ENCODE peak calls at places on chromosome 9, in nine cellular contexts. P is heart left ventricle; R is NT2/D1; A is tibial artery; O is DND-41; Z is CD4-positive, CD25-positive, alpha-beta regulatory T cell; B is breast epithelium; J is GM23248; H is A549. L is an unnamed sample. For H3K4me1, the result is how much of the 10 kb centered on the place peaks cover.

GRCh38 chr9:101027733-101028345 is 688 bp upstream of the PLPPR1 start:
- DNase-seq in P (no peak), R (no peak), A (no peak), O (no peak), Z (no peak), B (no peak), J (no peak), H (no peak), L (no peak)

GRCh38 chr9:115733318-115733717 is 420.3 kb upstream of the PAPPA start:
- DNase-seq in P (no peak), R (no peak), A (no peak), O (no peak), Z (no peak), B (no peak), J (peak), H (no peak), L (no peak)

GRCh38 chr9:74496819-74497749 is at the start of gene RORB:
- DNase-seq in P (peak), R (peak), A (peak), O (peak), Z (no peak), B (no peak), J (peak), H (peak), L (no peak)

GRCh38 chr9:117101003-117101402 is 313.9 kb downstream of the ASTN2 start:
- DNase-seq in P (no peak), R (no peak), A (no peak), O (no peak), Z (no peak), B (no peak), J (no peak), H (no peak), L (no peak)

GRCh38 chr9:136848393-136849037 is 694 bp upstream of the PHPT1 start:
- DNase-seq in P (no peak), R (peak), A (peak), O (no peak), Z (no peak), B (no peak), J (peak), H (peak), L (no peak)

GRCh38 chr9:130835441-130836298 is 616 bp downstream of the ABL1 start:
- DNase-seq in P (peak), R (no peak), A (no peak), O (peak), Z (no peak), B (no peak), J (peak), H (peak), L (no peak)

GRCh38 chr9:15104826-15105420 is 194.7 kb upstream of the FREM1 start:
- DNase-seq in P (peak), R (peak), A (no peak), O (peak), Z (peak), B (no peak), J (peak), H (peak), L (peak)

GRCh38 chr9:131651599-131651998 is 88.3 kb downstream of the RAPGEF1 start:
- DNase-seq in P (no peak), R (no peak), A (no peak), O (no peak), Z (no peak), B (no peak), J (peak), H (no peak), L (no peak)

GRCh38 chr9:126528111-126528510 is 85.6 kb upstream of the LMX1B start:
- DNase-seq in P (no peak), R (no peak), A (no peak), O (no peak), Z (no peak), B (no peak), J (no peak), H (no peak), L (no peak)

GRCh38 chr9:135939351-135940265 is 21.6 kb downstream of the UBAC1 start:
- DNase-seq in P (no peak), R (no peak), A (no peak), O (peak), Z (peak), B (no peak), J (no peak), H (no peak), L (no peak)

GRCh38 chr9:128190516-128191405 is 611 bp downstream of the CIZ1 start:
- DNase-seq in P (no peak), R (no peak), A (no peak), O (peak), Z (no peak), B (no peak), J (peak), H (no peak), L (no peak)

GRCh38 chr9:4491621-4491975 is 1.3 kb downstream of the SLC1A1 start:
- DNase-seq in P (no peak), R (peak), A (no peak), O (no peak), Z (no peak), B (no peak), J (no peak), H (no peak), L (no peak)

GRCh38 chr9:113593682-113594281 is 130.3 kb downstream of the RGS3 start:
- DNase-seq in P (peak), R (peak), A (peak), O (no peak), Z (no peak), B (peak), J (peak), H (peak), L (peak)

GRCh38 chr9:132910376-132910775 is 31.7 kb downstream of the SPACA9 start:
- DNase-seq in P (no peak), R (no peak), A (no peak), O (no peak), Z (no peak), B (no peak), J (no peak), H (no peak), L (no peak)

GRCh38 chr9:122078557-122078956 is 14.6 kb downstream of the TTLL11 start:
- DNase-seq in P (no peak), R (no peak), A (no peak), O (no peak), Z (no peak), B (no peak), J (no peak), H (no peak), L (no peak)

GRCh38 chr9:88544245-88544644 is 9.3 kb downstream of the NXNL2 start:
- DNase-seq in P (peak), R (no peak), A (no peak), O (no peak), Z (no peak), B (no peak), J (no peak), H (peak), L (no peak)

GRCh38 chr9:98909935-98910334 is 33.8 kb upstream of the COL15A1 start:
- DNase-seq in P (no peak), R (no peak), A (no peak), O (no peak), Z (no peak), B (no peak), J (no peak), H (no peak), L (no peak)

GRCh38 chr9:126676685-126677143 is 63.0 kb downstream of the LMX1B start:
- DNase-seq in P (no peak), R (peak), A (no peak), O (no peak), Z (no peak), B (peak), J (no peak), H (no peak), L (no peak)

GRCh38 chr9:87725900-87726709 is at the start of gene CTSL:
- DNase-seq in P (peak), R (peak), A (peak), O (no peak), Z (peak), B (peak), J (peak), H (peak), L (peak)

GRCh38 chr9:84271004-84271886 is 69.3 kb downstream of the SLC28A3 start:
- DNase-seq in P (peak), R (peak), A (peak), O (no peak), Z (no peak), B (no peak), J (peak), H (no peak), L (no peak)

GRCh38 chr9:2623046-2623865 is 1.7 kb downstream of the VLDLR start:
- DNase-seq in P (peak), R (no peak), A (peak), O (peak), Z (no peak), B (peak), J (peak), H (peak), L (no peak)

GRCh38 chr9:5438301-5439162 is 807 bp upstream of the PLGRKT start:
- DNase-seq in P (no peak), R (no peak), A (no peak), O (no peak), Z (peak), B (no peak), J (peak), H (peak), L (no peak)

GRCh38 chr9:115883467-115884329 is 269.9 kb upstream of the PAPPA start:
- DNase-seq in P (no peak), R (peak), A (no peak), O (no peak), Z (no peak), B (peak), J (peak), H (peak), L (peak)

GRCh38 chr9:3074247-3074646 is 230.4 kb upstream of the PUM3 start:
- DNase-seq in P (no peak), R (no peak), A (no peak), O (no peak), Z (no peak), B (no peak), J (no peak), H (peak), L (no peak)

GRCh38 chr9:98596486-98596885 is 112.2 kb downstream of the GABBR2 start:
- DNase-seq in P (no peak), R (no peak), A (no peak), O (no peak), Z (no peak), B (no peak), J (no peak), H (no peak), L (no peak)

GRCh38 chr9:6413365-6414263 is 615 bp downstream of the UHRF2 start:
- DNase-seq in P (no peak), R (no peak), A (peak), O (peak), Z (peak), B (no peak), J (peak), H (peak), L (no peak)

GRCh38 chr9:129716091-129716490 is 36.8 kb downstream of the PTGES start:
- DNase-seq in P (no peak), R (no peak), A (no peak), O (no peak), Z (no peak), B (no peak), J (peak), H (no peak), L (no peak)
- H3K4me1 ChIP-seq in P (under half), R (under half), A (under half), O (under half), Z (under half), B (under half), J (half or more), H (under half), L (under half)

DNA sequence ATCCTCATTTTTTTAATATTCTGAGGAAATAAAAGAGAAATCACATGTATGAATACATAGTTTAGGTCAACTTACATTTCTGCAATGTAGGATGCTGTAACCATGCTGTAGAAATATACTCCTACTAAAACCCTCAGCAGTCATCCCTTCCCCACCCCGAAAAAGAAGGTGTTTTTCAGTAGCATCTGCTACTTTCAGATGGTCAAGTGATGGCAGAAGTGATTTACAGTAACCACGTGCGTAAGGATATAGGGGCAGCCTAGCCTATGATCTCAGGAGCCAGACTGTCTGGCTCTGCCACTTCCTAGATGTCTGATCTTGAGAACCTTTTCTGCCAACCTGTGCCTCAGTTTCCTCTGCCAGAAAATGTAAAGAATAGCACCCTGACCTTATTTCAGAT is 26.0 kb upstream of the SYK start:
- DNase-seq in P (no peak), R (no peak), A (no peak), O (no peak), Z (no peak), B (no peak), J (no peak), H (no peak), L (no peak)
- H3K4me1 ChIP-seq in P (under half), R (under half), A (under half), O (under half), Z (under half), B (under half), J (under half), H (under half), L (under half)

GRCh38 chr9:92740969-92741368 is 23.7 kb downstream of the BICD2 start:
- DNase-seq in P (no peak), R (no peak), A (no peak), O (no peak), Z (no peak), B (no peak), J (no peak), H (no peak), L (no peak)
- H3K4me1 ChIP-seq in P (half or more), R (under half), A (under half), O (under half), Z (under half), B (under half), J (under half), H (under half), L (half or more)

DNA sequence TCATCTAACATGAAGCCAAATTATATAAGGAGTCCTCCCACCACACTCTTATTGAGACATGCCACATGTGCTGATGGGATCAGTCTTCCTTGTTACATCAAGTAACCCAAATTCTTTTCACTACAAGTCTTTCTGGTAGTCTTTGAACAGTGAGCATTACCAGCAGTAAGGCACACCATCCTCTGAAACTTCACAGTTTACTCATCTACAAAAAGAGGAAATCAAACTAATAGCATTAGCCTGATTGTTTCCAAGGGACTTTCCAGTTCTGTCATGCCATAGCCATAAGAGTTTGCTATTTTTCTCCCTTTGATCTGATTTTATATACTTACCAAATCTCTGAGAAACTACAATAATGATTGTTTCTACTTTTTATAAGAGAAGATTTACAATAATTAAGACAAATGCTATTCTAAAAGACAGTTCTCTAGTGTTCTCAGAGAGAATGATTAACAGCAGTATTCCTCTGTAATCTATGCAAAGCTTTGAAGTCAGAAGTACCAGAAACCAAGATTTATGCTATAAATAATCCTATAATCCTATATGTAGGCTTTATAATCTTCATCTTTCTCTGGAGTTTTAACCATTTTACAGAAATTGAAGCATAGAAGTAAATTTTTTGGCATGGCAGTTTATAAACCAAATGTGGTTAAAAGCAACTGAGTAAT is 166.2 kb upstream of the ACO1 start:
- DNase-seq in P (no peak), R (no peak), A (no peak), O (no peak), Z (no peak), B (no peak), J (no peak), H (no peak), L (no peak)
- H3K4me1 ChIP-seq in P (under half), R (under half), A (under half), O (under half), Z (under half), B (under half), J (under half), H (under half), L (under half)

GRCh38 chr9:78295177-78295575 is 1.7 kb upstream of the PSAT1 start:
- DNase-seq in P (no peak), R (no peak), A (no peak), O (no peak), Z (no peak), B (no peak), J (no peak), H (no peak), L (no peak)
- H3K4me1 ChIP-seq in P (under half), R (under half), A (under half), O (under half), Z (under half), B (under half), J (under half), H (under half), L (under half)

DNA sequence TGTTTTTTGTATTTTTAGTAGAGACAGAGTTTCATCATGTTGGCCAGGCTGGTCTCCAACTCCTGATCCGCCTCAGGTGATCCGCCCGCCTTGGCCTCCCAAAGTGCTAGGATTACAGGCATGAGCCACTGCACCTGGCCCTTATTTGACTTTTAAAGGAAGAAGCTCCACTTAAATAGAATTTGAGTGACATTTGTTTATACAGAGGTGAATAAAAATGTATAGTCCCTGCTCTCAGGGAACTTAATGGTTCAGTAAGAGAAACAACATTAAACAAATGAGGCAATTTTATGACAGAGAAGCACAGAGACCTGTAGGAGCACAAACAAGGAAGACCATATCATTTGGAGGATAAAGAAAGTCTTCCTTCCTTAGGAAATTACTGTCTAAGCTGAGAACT is 65.7 kb downstream of the C9orf152 start:
- DNase-seq in P (no peak), R (no peak), A (no peak), O (no peak), Z (no peak), B (no peak), J (no peak), H (no peak), L (no peak)
- H3K4me1 ChIP-seq in P (half or more), R (under half), A (under half), O (half or more), Z (under half), B (under half), J (half or more), H (under half), L (under half)

GRCh38 chr9:23587433-23587832 is 238.6 kb downstream of the ELAVL2 start:
- DNase-seq in P (peak), R (no peak), A (peak), O (no peak), Z (no peak), B (peak), J (no peak), H (no peak), L (no peak)

GRCh38 chr9:23590601-23591000 is 235.4 kb downstream of the ELAVL2 start:
- DNase-seq in P (no peak), R (no peak), A (no peak), O (no peak), Z (no peak), B (no peak), J (peak), H (no peak), L (no peak)

GRCh38 chr9:23586906-23587305 is 239.1 kb downstream of the ELAVL2 start:
- DNase-seq in P (no peak), R (no peak), A (no peak), O (no peak), Z (no peak), B (no peak), J (no peak), H (no peak), L (no peak)

GRCh38 chr9:23582836-23583235 is 243.2 kb downstream of the ELAVL2 start:
- DNase-seq in P (no peak), R (no peak), A (no peak), O (no peak), Z (no peak), B (no peak), J (no peak), H (no peak), L (no peak)

DNA sequence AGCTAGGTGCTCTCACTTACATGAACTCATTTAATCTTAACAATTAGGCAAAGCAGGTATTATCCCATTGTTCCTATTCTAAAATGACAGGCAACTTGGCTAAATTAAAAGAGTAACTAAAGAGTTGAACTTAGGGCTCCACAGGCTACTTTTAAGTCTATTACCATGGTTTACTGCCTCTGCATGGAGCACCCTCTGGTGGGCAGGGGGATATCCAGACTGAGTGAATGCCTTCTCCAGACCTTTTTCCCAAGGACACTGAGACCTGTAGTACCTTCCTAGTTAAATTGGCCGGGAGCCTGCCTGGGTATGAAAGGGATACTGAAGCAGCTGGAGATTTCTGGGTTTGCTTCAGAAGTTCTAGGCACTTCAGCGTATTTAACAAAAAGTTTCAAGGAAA is 238.1 kb downstream of the ELAVL2 start:
- DNase-seq in P (no peak), R (no peak), A (no peak), O (no peak), Z (no peak), B (no peak), J (no peak), H (no peak), L (no peak)
- H3K4me1 ChIP-seq in P (under half), R (under half), A (under half), O (under half), Z (under half), B (under half), J (under half), H (under half), L (under half)

L was measured in keratinocyte.